ENCODE peak calls at places on chromosomes 12 and 14, in nine cellular contexts. One of them, this sample, is unnamed.

GRCh38 chr12:123364532-123365140 is at the start of gene SBNO1:
- DNase-seq in GM06990: peak; percentile 92
- DNase-seq in CD4-positive, alpha-beta T cell: peak; percentile 85
- DNase-seq in hepatocyte: peak; percentile 97
- DNase-seq in stomach: peak; percentile 92
- DNase-seq in suprapubic skin: peak; percentile 95
- DNase-seq in right lobe of liver: peak; percentile 93
- DNase-seq in AG09309: no peak
- DNase-seq in psoas muscle: peak; percentile 91
- DNase-seq in this sample: peak; percentile 94

GRCh38 chr12:53048780-53049401 is 974 bp upstream of the TNS2 start:
- DNase-seq in CD4-positive, alpha-beta T cell: no peak
- DNase-seq in GM06990: no peak
- DNase-seq in psoas muscle: peak; percentile 81
- DNase-seq in stomach: peak; percentile 59
- DNase-seq in AG09309: no peak
- DNase-seq in suprapubic skin: peak; percentile 81
- DNase-seq in right lobe of liver: peak; percentile 71
- DNase-seq in hepatocyte: peak; percentile 75
- DNase-seq in this sample: peak; percentile 78

GRCh38 chr14:61472025-61472672 is 150.8 kb downstream of the PRKCH start:
- DNase-seq in suprapubic skin: no peak
- DNase-seq in right lobe of liver: no peak
- DNase-seq in CD4-positive, alpha-beta T cell: peak; percentile 33
- DNase-seq in psoas muscle: no peak
- DNase-seq in stomach: no peak
- DNase-seq in hepatocyte: peak; percentile 43
- DNase-seq in GM06990: no peak
- DNase-seq in AG09309: peak; percentile 97
- DNase-seq in this sample: peak; percentile 69

GRCh38 chr12:117165342-117165741 is 24.9 kb downstream of the FBXO21 start:
- DNase-seq in GM06990: no peak
- DNase-seq in suprapubic skin: no peak
- DNase-seq in AG09309: no peak
- DNase-seq in stomach: peak; percentile 72
- DNase-seq in hepatocyte: no peak
- DNase-seq in right lobe of liver: no peak
- DNase-seq in CD4-positive, alpha-beta T cell: no peak
- DNase-seq in psoas muscle: no peak
- DNase-seq in this sample: no peak

GRCh38 chr14:90574640-90575131 is 177.9 kb downstream of the CALM1 start:
- DNase-seq in stomach: no peak
- DNase-seq in GM06990: no peak
- DNase-seq in CD4-positive, alpha-beta T cell: no peak
- DNase-seq in psoas muscle: peak; percentile 46
- DNase-seq in hepatocyte: no peak
- DNase-seq in AG09309: no peak
- DNase-seq in right lobe of liver: no peak
- DNase-seq in suprapubic skin: no peak
- DNase-seq in this sample: no peak

GRCh38 chr12:23731493-23731892 is 218.0 kb downstream of the SOX5 start:
- DNase-seq in CD4-positive, alpha-beta T cell: no peak
- DNase-seq in AG09309: no peak
- DNase-seq in psoas muscle: no peak
- DNase-seq in GM06990: no peak
- DNase-seq in right lobe of liver: no peak
- DNase-seq in stomach: no peak
- DNase-seq in hepatocyte: no peak
- DNase-seq in suprapubic skin: no peak
- DNase-seq in this sample: no peak

GRCh38 chr12:130120012-130120805 is 42.1 kb upstream of the FZD10 start:
- DNase-seq in hepatocyte: no peak
- DNase-seq in AG09309: no peak
- DNase-seq in right lobe of liver: no peak
- DNase-seq in CD4-positive, alpha-beta T cell: no peak
- DNase-seq in psoas muscle: no peak
- DNase-seq in suprapubic skin: no peak
- DNase-seq in GM06990: no peak
- DNase-seq in stomach: no peak
- DNase-seq in this sample: no peak

GRCh38 chr12:52708010-52708409 is 4.7 kb upstream of the KRT77 start:
- DNase-seq in hepatocyte: no peak
- DNase-seq in right lobe of liver: no peak
- DNase-seq in GM06990: no peak
- DNase-seq in psoas muscle: no peak
- DNase-seq in suprapubic skin: no peak
- DNase-seq in CD4-positive, alpha-beta T cell: no peak
- DNase-seq in AG09309: no peak
- DNase-seq in stomach: no peak
- DNase-seq in this sample: no peak

GRCh38 chr12:66279127-66279712 is 23.1 kb upstream of the HELB start:
- DNase-seq in GM06990: no peak
- DNase-seq in stomach: no peak
- DNase-seq in psoas muscle: no peak
- DNase-seq in hepatocyte: peak; percentile 46
- DNase-seq in suprapubic skin: no peak
- DNase-seq in CD4-positive, alpha-beta T cell: peak; percentile 37
- DNase-seq in right lobe of liver: no peak
- DNase-seq in AG09309: no peak
- DNase-seq in this sample: no peak

GRCh38 chr14:76710093-76711010 is 50.9 kb upstream of the VASH1 start:
- DNase-seq in stomach: no peak
- DNase-seq in GM06990: no peak
- DNase-seq in hepatocyte: peak; percentile 64
- DNase-seq in suprapubic skin: no peak
- DNase-seq in psoas muscle: no peak
- DNase-seq in right lobe of liver: no peak
- DNase-seq in CD4-positive, alpha-beta T cell: peak; percentile 9
- DNase-seq in AG09309: no peak
- DNase-seq in this sample: peak; percentile 40

GRCh38 chr12:104691661-104692334 is 235.1 kb downstream of the CHST11 start:
- DNase-seq in suprapubic skin: no peak
- DNase-seq in GM06990: peak; percentile 61
- DNase-seq in CD4-positive, alpha-beta T cell: no peak
- DNase-seq in stomach: no peak
- DNase-seq in right lobe of liver: no peak
- DNase-seq in hepatocyte: no peak
- DNase-seq in AG09309: no peak
- DNase-seq in psoas muscle: no peak
- DNase-seq in this sample: no peak

GRCh38 chr12:19938031-19938430 is 430.3 kb upstream of the PDE3A start:
- DNase-seq in GM06990: no peak
- DNase-seq in suprapubic skin: no peak
- DNase-seq in CD4-positive, alpha-beta T cell: no peak
- DNase-seq in hepatocyte: no peak
- DNase-seq in AG09309: no peak
- DNase-seq in right lobe of liver: no peak
- DNase-seq in psoas muscle: no peak
- DNase-seq in stomach: no peak
- DNase-seq in this sample: no peak

GRCh38 chr12:119393685-119394084 is 59.2 kb downstream of the CCDC60 start:
- DNase-seq in AG09309: no peak
- DNase-seq in stomach: no peak
- DNase-seq in psoas muscle: no peak
- DNase-seq in right lobe of liver: no peak
- DNase-seq in hepatocyte: no peak
- DNase-seq in CD4-positive, alpha-beta T cell: no peak
- DNase-seq in GM06990: no peak
- DNase-seq in suprapubic skin: no peak
- DNase-seq in this sample: no peak

GRCh38 chr12:121755591-121755990 is 37.9 kb downstream of the RHOF start:
- DNase-seq in stomach: no peak
- DNase-seq in GM06990: no peak
- DNase-seq in AG09309: no peak
- DNase-seq in CD4-positive, alpha-beta T cell: no peak
- DNase-seq in hepatocyte: no peak
- DNase-seq in psoas muscle: no peak
- DNase-seq in suprapubic skin: no peak
- DNase-seq in right lobe of liver: no peak
- DNase-seq in this sample: no peak

GRCh38 chr14:20818861-20819260 is 16.2 kb upstream of the RNASE1 start:
- DNase-seq in stomach: no peak
- DNase-seq in GM06990: no peak
- DNase-seq in CD4-positive, alpha-beta T cell: no peak
- DNase-seq in AG09309: no peak
- DNase-seq in suprapubic skin: no peak
- DNase-seq in right lobe of liver: no peak
- DNase-seq in psoas muscle: no peak
- DNase-seq in hepatocyte: no peak
- DNase-seq in this sample: no peak

GRCh38 chr12:55829967-55830600 is 697 bp upstream of the DNAJC14 start:
- DNase-seq in CD4-positive, alpha-beta T cell: peak; percentile 9
- DNase-seq in GM06990: no peak
- DNase-seq in suprapubic skin: peak; percentile 84
- DNase-seq in hepatocyte: peak; percentile 63
- DNase-seq in AG09309: no peak
- DNase-seq in stomach: peak; percentile 58
- DNase-seq in psoas muscle: peak; percentile 56
- DNase-seq in right lobe of liver: peak; percentile 58
- DNase-seq in this sample: no peak

GRCh38 chr14:58713677-58714076 is 75.9 kb downstream of the DACT1 start:
- DNase-seq in suprapubic skin: no peak
- DNase-seq in stomach: no peak
- DNase-seq in AG09309: no peak
- DNase-seq in CD4-positive, alpha-beta T cell: no peak
- DNase-seq in hepatocyte: no peak
- DNase-seq in psoas muscle: no peak
- DNase-seq in GM06990: no peak
- DNase-seq in right lobe of liver: no peak
- DNase-seq in this sample: no peak

GRCh38 chr12:90174198-90174510 is 465.5 kb upstream of the ATP2B1 start:
- DNase-seq in AG09309: no peak
- DNase-seq in stomach: no peak
- DNase-seq in suprapubic skin: no peak
- DNase-seq in right lobe of liver: no peak
- DNase-seq in hepatocyte: no peak
- DNase-seq in CD4-positive, alpha-beta T cell: no peak
- DNase-seq in psoas muscle: no peak
- DNase-seq in GM06990: no peak
- DNase-seq in this sample: no peak

GRCh38 chr12:82329508-82329907 is 28.7 kb downstream of the CCDC59 start:
- DNase-seq in CD4-positive, alpha-beta T cell: no peak
- DNase-seq in suprapubic skin: no peak
- DNase-seq in stomach: no peak
- DNase-seq in GM06990: no peak
- DNase-seq in right lobe of liver: no peak
- DNase-seq in hepatocyte: peak; percentile 4
- DNase-seq in AG09309: no peak
- DNase-seq in psoas muscle: no peak
- DNase-seq in this sample: no peak

GRCh38 chr12:49066120-49066519 is 3.7 kb downstream of the RHEBL1 start:
- DNase-seq in suprapubic skin: no peak
- DNase-seq in AG09309: no peak
- DNase-seq in GM06990: no peak
- DNase-seq in stomach: no peak
- DNase-seq in CD4-positive, alpha-beta T cell: no peak
- DNase-seq in psoas muscle: no peak
- DNase-seq in hepatocyte: no peak
- DNase-seq in right lobe of liver: no peak
- DNase-seq in this sample: no peak

GRCh38 chr12:53097564-53098353 is at the start of gene IGFBP6:
- DNase-seq in hepatocyte: peak; percentile 82
- DNase-seq in right lobe of liver: peak; percentile 63
- DNase-seq in CD4-positive, alpha-beta T cell: peak; percentile 17
- DNase-seq in AG09309: no peak
- DNase-seq in suprapubic skin: peak; percentile 84
- DNase-seq in GM06990: peak; percentile 61
- DNase-seq in psoas muscle: peak; percentile 71
- DNase-seq in stomach: peak; percentile 55
- DNase-seq in this sample: peak; percentile 73

GRCh38 chr12:4717806-4718205 is 2.4 kb upstream of the GALNT8 start:
- DNase-seq in right lobe of liver: no peak
- DNase-seq in CD4-positive, alpha-beta T cell: no peak
- DNase-seq in GM06990: no peak
- DNase-seq in suprapubic skin: no peak
- DNase-seq in AG09309: no peak
- DNase-seq in psoas muscle: no peak
- DNase-seq in hepatocyte: no peak
- DNase-seq in stomach: no peak
- DNase-seq in this sample: no peak

This sample was measured in ureter.